ENCODE peak calls at places on chromosome 7, in eight cellular contexts. L is GM23248; K is stimulated activated naive CD4-positive, alpha-beta T cell; A is progenitor cell of endocrine pancreas; S is GM12865; Q is non-pigmented ciliary epithelial cell; T is LHCN-M2; W is cardiac fibroblast. D is an unnamed sample.

GRCh38 chr7:23136216-23136615 is 30.6 kb downstream of the KLHL7 start:
- DNase-seq in L (no peak), K (no peak), A (no peak), S (no peak), Q (no peak), T (no peak), W (no peak), D (peak)

GRCh38 chr7:128453836-128454804 is 1.6 kb upstream of the HILPDA start:
- DNase-seq in L (peak), K (no peak), A (peak), S (no peak), Q (no peak), T (peak), W (peak), D (peak)

GRCh38 chr7:25742287-25742686 is 409.7 kb upstream of the NFE2L3 start:
- DNase-seq in L (no peak), K (no peak), A (no peak), S (no peak), Q (no peak), T (no peak), W (no peak), D (no peak)

GRCh38 chr7:65225422-65226006 is 148.1 kb upstream of the ZNF92 start:
- DNase-seq in L (no peak), K (no peak), A (no peak), S (no peak), Q (no peak), T (no peak), W (no peak), D (no peak)

GRCh38 chr7:104089622-104090021 is 100.2 kb upstream of the RELN start:
- DNase-seq in L (no peak), K (no peak), A (no peak), S (no peak), Q (no peak), T (no peak), W (no peak), D (no peak)

GRCh38 chr7:159022238-159022993 is 122.3 kb downstream of the VIPR2 start:
- DNase-seq in L (no peak), K (no peak), A (no peak), S (no peak), Q (no peak), T (no peak), W (no peak), D (no peak)

GRCh38 chr7:117750612-117751563 is 122.4 kb downstream of the CTTNBP2 start:
- DNase-seq in L (peak), K (no peak), A (no peak), S (peak), Q (peak), T (peak), W (peak), D (peak)

GRCh38 chr7:17255930-17256329 is 42.5 kb upstream of the AHR start:
- DNase-seq in L (no peak), K (no peak), A (no peak), S (no peak), Q (no peak), T (no peak), W (no peak), D (no peak)

GRCh38 chr7:710161-710560 is 16.3 kb upstream of the DNAAF5 start:
- DNase-seq in L (no peak), K (no peak), A (no peak), S (no peak), Q (no peak), T (no peak), W (no peak), D (no peak)

GRCh38 chr7:13839063-13839462 is 150.4 kb downstream of the ETV1 start:
- DNase-seq in L (no peak), K (no peak), A (no peak), S (no peak), Q (no peak), T (no peak), W (no peak), D (no peak)

GRCh38 chr7:77289387-77289786 is 89.8 kb upstream of the FGL2 start:
- DNase-seq in L (no peak), K (no peak), A (no peak), S (no peak), Q (no peak), T (no peak), W (no peak), D (no peak)

GRCh38 chr7:123191132-123191531 is 8.6 kb downstream of the SLC13A1 start:
- DNase-seq in L (no peak), K (no peak), A (no peak), S (peak), Q (no peak), T (peak), W (no peak), D (no peak)

GRCh38 chr7:24669971-24670591 is 87.2 kb downstream of the GSDME start:
- DNase-seq in L (no peak), K (no peak), A (no peak), S (no peak), Q (no peak), T (peak), W (peak), D (peak)

GRCh38 chr7:116952640-116953371 is 495 bp upstream of the ST7 start:
- DNase-seq in L (peak), K (no peak), A (no peak), S (peak), Q (no peak), T (peak), W (peak), D (peak)

GRCh38 chr7:121259826-121260225 is 69.0 kb upstream of the WNT16 start:
- DNase-seq in L (no peak), K (no peak), A (no peak), S (no peak), Q (no peak), T (no peak), W (peak), D (no peak)

GRCh38 chr7:150931199-150931869 is 46.8 kb downstream of the KCNH2 start:
- DNase-seq in L (no peak), K (no peak), A (no peak), S (peak), Q (no peak), T (no peak), W (no peak), D (no peak)

GRCh38 chr7:6142871-6143380 is 111.8 kb downstream of the ANKRD61 start:
- DNase-seq in L (no peak), K (no peak), A (no peak), S (no peak), Q (no peak), T (no peak), W (no peak), D (no peak)

GRCh38 chr7:2114052-2114451 is 118.7 kb downstream of the MAD1L1 start:
- DNase-seq in L (peak), K (no peak), A (no peak), S (no peak), Q (no peak), T (peak), W (peak), D (peak)

GRCh38 chr7:13508586-13508985 is 480.9 kb downstream of the ETV1 start:
- DNase-seq in L (peak), K (no peak), A (no peak), S (no peak), Q (no peak), T (peak), W (no peak), D (no peak)

GRCh38 chr7:6294839-6295238 is 22.4 kb upstream of the CYTH3 start:
- DNase-seq in L (no peak), K (no peak), A (no peak), S (peak), Q (no peak), T (peak), W (peak), D (no peak)

GRCh38 chr7:148209643-148210042 is 380.9 kb upstream of the C7orf33 start:
- DNase-seq in L (no peak), K (no peak), A (no peak), S (no peak), Q (no peak), T (no peak), W (no peak), D (no peak)

GRCh38 chr7:31882187-31882586 is 188.0 kb downstream of the PDE1C start:
- DNase-seq in L (peak), K (no peak), A (no peak), S (no peak), Q (no peak), T (peak), W (peak), D (no peak)

GRCh38 chr7:44043902-44044301 is 600 bp upstream of the DBNL start:
- DNase-seq in L (no peak), K (no peak), A (no peak), S (no peak), Q (no peak), T (no peak), W (no peak), D (no peak)

GRCh38 chr7:46534593-46535271 is 613.7 kb upstream of the IGFBP3 start:
- DNase-seq in L (peak), K (no peak), A (no peak), S (no peak), Q (peak), T (peak), W (peak), D (peak)

GRCh38 chr7:105673367-105674188 is 92.3 kb upstream of the EFCAB10 start:
- DNase-seq in L (no peak), K (no peak), A (no peak), S (no peak), Q (no peak), T (no peak), W (no peak), D (no peak)

D was measured in fibroblast of the aortic adventitia.